ENCODE peak calls at places on chromosome 19, in seven cellular contexts. Z is thoracic aorta; Y is left lung; Q is CD8-positive, alpha-beta T cell; P is pancreas; R is psoas muscle; A is tibial artery. X is an unnamed sample. For H3K36me3 and H3K27me3, the result is how much of the 10 kb centered on the place peaks cover.

GRCh38 chr19:47105874-47106273 is 7.7 kb downstream of the ZC3H4 start:
- DNase-seq in Z (no peak), Y (no peak), Q (no peak), P (no peak), R (no peak), A (no peak), X (no peak)

GRCh38 chr19:44141191-44142013 is at the start of gene ZNF234:
- DNase-seq in Z (peak), Y (peak), Q (peak), P (peak), R (peak), A (peak), X (peak)

GRCh38 chr19:36140289-36141038 is 598 bp downstream of the CAPNS1 start:
- DNase-seq in Z (no peak), Y (peak), Q (peak), P (peak), R (peak), A (peak), X (no peak)

GRCh38 chr19:38488811-38489481 is 55.5 kb downstream of the RYR1 start:
- DNase-seq in Z (no peak), Y (no peak), Q (no peak), P (no peak), R (no peak), A (no peak), X (no peak)

GRCh38 chr19:21626924-21627697 is 121.7 kb downstream of the ZNF429 start:
- DNase-seq in Z (no peak), Y (no peak), Q (no peak), P (no peak), R (no peak), A (no peak), X (no peak)

GRCh38 chr19:42088471-42089190 is 12.7 kb downstream of the ZNF574 start:
- DNase-seq in Z (no peak), Y (no peak), Q (no peak), P (no peak), R (no peak), A (no peak), X (no peak)

GRCh38 chr19:53388904-53389303 is 6.0 kb upstream of the ZNF765 start:
- DNase-seq in Z (no peak), Y (no peak), Q (no peak), P (no peak), R (no peak), A (no peak), X (no peak)

GRCh38 chr19:5539431-5539833 is 28.3 kb downstream of the TINCR start:
- DNase-seq in Z (no peak), Y (no peak), Q (no peak), P (no peak), R (no peak), A (no peak), X (no peak)

GRCh38 chr19:21423057-21424041 is 26.4 kb downstream of the ZNF493 start:
- DNase-seq in Z (no peak), Y (no peak), Q (no peak), P (no peak), R (no peak), A (no peak), X (no peak)

GRCh38 chr19:55070755-55071502 is 4.7 kb upstream of the EPS8L1 start:
- DNase-seq in Z (no peak), Y (no peak), Q (no peak), P (no peak), R (no peak), A (no peak), X (no peak)

GRCh38 chr19:30865481-30865880 is 483.8 kb downstream of the TSHZ3 start:
- DNase-seq in Z (no peak), Y (no peak), Q (no peak), P (no peak), R (no peak), A (no peak), X (no peak)

GRCh38 chr19:37980419-37980975 is 73.5 kb downstream of the SIPA1L3 start:
- DNase-seq in Z (no peak), Y (no peak), Q (no peak), P (no peak), R (no peak), A (peak), X (no peak)

GRCh38 chr19:940591-941291 is 14.9 kb downstream of the ARID3A start:
- DNase-seq in Z (peak), Y (peak), Q (peak), P (peak), R (peak), A (peak), X (no peak)

GRCh38 chr19:38023245-38023644 is 116.2 kb downstream of the SIPA1L3 start:
- DNase-seq in Z (no peak), Y (no peak), Q (no peak), P (no peak), R (no peak), A (no peak), X (no peak)

GRCh38 chr19:38592940-38593339 is 24.8 kb downstream of the MAP4K1 start:
- DNase-seq in Z (no peak), Y (no peak), Q (no peak), P (no peak), R (no peak), A (no peak), X (no peak)

GRCh38 chr19:8255426-8256125 is 46.4 kb downstream of the CERS4 start:
- DNase-seq in Z (no peak), Y (no peak), Q (no peak), P (no peak), R (no peak), A (no peak), X (no peak)

GRCh38 chr19:16575861-16576689 is 3.9 kb upstream of the SLC35E1 start:
- DNase-seq in Z (no peak), Y (no peak), Q (no peak), P (no peak), R (no peak), A (no peak), X (no peak)

GRCh38 chr19:19744641-19745040 is 11.7 kb upstream of the ZNF14 start:
- DNase-seq in Z (no peak), Y (no peak), Q (no peak), P (no peak), R (no peak), A (no peak), X (no peak)

GRCh38 chr19:41577833-41578232 is 1.9 kb downstream of the CEACAM21 start:
- DNase-seq in Z (no peak), Y (no peak), Q (no peak), P (no peak), R (no peak), A (no peak), X (no peak)

GRCh38 chr19:10655457-10656312 is 1.5 kb downstream of the ILF3 start:
- DNase-seq in Z (no peak), Y (no peak), Q (no peak), P (peak), R (no peak), A (no peak), X (no peak)

GRCh38 chr19:44647144-44647543 is 3.4 kb downstream of the PVR start:
- DNase-seq in Z (no peak), Y (no peak), Q (no peak), P (no peak), R (no peak), A (no peak), X (no peak)

GRCh38 chr19:42254083-42254849 is 662 bp downstream of the ERF start:
- DNase-seq in Z (no peak), Y (peak), Q (peak), P (peak), R (peak), A (peak), X (no peak)

GRCh38 chr19:48147597-48148175 is 22.5 kb downstream of the LIG1 start:
- DNase-seq in Z (no peak), Y (no peak), Q (no peak), P (no peak), R (no peak), A (no peak), X (no peak)

GRCh38 chr19:6271721-6272410 is 7.9 kb downstream of the MLLT1 start:
- DNase-seq in Z (no peak), Y (peak), Q (no peak), P (peak), R (peak), A (peak), X (no peak)

GRCh38 chr19:33806434-33806881 is 9.8 kb downstream of the KCTD15 start:
- DNase-seq in Z (no peak), Y (no peak), Q (no peak), P (no peak), R (no peak), A (no peak), X (no peak)

DNA sequence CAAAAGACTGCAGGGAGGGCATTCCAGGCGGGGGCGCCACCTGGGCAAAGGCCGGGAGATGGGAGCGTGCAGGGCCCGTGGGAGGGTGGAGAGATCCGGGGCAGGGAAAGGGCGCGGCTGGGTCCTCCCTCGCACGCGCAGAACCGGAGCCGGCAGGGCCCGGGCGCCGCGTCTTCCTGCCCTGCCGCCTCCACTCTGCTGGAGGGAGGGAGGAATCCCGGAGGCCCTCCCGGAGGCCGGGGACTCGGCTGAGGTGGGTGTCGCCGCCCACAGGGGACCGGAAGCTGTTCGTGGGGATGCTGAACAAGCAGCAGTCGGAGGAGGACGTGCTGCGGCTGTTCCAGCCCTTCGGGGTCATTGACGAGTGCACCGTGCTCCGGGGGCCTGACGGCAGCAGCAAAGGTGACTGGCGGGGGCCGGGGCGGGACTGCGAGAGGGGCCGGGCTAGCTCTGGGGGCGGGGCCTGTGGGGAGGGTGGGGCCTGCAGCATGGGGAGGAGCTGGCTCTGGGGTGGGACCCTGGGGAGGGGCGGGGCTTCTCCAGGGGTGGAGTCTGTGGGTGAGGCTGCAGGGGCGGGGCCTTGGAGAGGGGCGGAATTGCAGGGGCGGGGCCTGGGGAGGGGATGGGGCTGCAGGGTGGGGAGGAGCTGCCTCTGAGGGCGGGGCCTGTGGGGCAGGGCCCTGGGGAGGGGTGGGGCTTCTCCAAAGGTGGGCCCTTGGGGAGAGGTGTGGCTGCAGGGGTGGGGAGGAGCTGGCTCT is 51.3 kb downstream of the CELF5 start:
- DNase-seq in Z (peak), Y (peak), Q (peak), P (peak), R (peak), A (no peak), X (no peak)
- H3K36me3 ChIP-seq in Z (under half), Y (under half), Q (under half), P (under half), R (under half), A (under half), X (under half)

GRCh38 chr19:50557009-50557613 is 11.1 kb downstream of the LRRC4B start:
- DNase-seq in Z (no peak), Y (no peak), Q (no peak), P (no peak), R (no peak), A (no peak), X (no peak)
- TF ChIP-seq CTCF in Z (no peak), Y (no peak), Q (no peak), P (no peak), R (no peak), A (no peak), X (no peak)

DNA sequence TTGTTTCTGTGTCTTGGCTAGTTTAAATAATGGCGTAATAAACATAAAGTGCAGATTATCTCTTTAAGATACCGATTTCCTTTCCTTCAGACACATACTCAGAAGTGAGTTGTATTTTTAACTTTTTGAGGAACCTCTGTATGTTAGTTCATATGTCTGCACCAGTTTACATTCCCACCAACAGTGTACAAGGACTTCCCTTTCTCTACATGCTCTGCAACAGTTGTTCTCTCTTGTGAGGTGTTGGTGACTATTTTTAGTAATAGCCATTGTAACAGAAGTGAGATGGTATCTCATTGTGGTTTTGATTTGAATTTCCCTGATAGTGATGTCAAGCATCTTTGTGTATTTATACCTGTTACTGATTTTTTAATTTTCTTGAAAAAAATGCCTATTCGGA is 418.6 kb downstream of the UQCRFS1 start:
- DNase-seq in Z (no peak), Y (no peak), Q (no peak), P (no peak), R (no peak), A (no peak), X (no peak)
- H3K27me3 ChIP-seq in Z (under half), Y (under half), Q (under half), P (under half), R (half or more), A (under half), X (under half)

DNA sequence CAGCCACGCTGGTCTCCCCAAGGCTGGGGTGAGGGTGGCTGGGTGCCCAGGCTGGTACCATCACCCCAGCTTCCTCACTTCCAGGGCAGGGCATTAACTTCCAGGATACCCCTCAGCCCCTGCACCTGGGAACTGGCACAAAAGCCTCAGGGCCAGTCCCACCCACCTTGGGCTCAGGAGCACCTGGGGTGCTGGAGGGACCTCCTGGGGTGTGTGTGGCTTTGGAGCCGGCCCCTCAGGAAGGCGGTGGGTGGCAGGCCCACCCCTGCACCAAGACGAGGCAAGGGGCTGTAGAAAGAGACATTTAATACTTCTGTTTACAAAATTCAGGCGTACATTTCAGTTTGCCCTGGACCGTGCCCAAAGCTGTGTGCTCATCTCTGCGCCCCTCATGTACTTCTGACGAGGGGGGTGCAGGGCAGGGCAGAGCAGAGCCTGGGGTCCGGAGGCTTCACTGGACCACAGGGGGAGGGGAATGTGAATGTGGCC is 16.8 kb downstream of the MPND start:
- DNase-seq in Z (no peak), Y (no peak), Q (no peak), P (no peak), R (no peak), A (peak), X (no peak)
- H3K36me3 ChIP-seq in Z (under half), Y (under half), Q (under half), P (under half), R (half or more), A (half or more), X (half or more)

DNA sequence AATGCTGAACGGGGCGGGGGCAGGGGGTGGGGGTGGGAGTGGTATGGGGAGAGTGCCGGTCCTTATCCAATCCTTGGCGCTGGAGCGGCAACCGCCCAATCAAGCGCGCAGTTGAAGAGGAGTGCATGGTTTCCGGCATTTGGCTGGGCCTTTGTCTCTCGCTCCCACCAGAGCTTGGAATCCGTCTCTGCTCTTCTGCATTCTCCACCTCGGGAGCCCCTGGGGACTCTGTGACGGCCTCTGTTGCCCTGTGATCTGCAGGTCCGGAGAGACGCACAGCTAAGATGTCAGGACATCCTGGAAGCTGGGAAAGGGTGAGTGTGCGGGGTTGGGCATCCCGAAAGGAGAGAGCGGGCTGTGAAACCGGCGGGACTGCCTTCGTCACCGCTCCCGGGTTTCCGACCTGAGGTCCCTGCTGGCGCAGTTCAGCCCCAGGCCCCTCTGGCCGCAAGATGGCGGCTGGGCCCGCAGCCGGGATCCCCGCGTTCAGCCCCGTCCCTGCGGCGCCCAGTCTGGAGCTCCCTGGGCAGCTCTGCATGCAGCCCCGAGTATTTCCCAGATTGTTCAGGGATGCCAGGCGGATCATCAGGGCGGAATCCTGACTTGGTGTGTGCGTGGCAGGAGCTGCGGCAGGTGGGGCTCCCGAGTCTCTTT is 53.6 kb upstream of the ZNF254 start:
- DNase-seq in Z (peak), Y (peak), Q (peak), P (peak), R (peak), A (peak), X (peak)
- TF ChIP-seq CTCF in Z (no peak), Y (no peak), Q (no peak), P (no peak), R (no peak), A (no peak), X (peak)

DNA sequence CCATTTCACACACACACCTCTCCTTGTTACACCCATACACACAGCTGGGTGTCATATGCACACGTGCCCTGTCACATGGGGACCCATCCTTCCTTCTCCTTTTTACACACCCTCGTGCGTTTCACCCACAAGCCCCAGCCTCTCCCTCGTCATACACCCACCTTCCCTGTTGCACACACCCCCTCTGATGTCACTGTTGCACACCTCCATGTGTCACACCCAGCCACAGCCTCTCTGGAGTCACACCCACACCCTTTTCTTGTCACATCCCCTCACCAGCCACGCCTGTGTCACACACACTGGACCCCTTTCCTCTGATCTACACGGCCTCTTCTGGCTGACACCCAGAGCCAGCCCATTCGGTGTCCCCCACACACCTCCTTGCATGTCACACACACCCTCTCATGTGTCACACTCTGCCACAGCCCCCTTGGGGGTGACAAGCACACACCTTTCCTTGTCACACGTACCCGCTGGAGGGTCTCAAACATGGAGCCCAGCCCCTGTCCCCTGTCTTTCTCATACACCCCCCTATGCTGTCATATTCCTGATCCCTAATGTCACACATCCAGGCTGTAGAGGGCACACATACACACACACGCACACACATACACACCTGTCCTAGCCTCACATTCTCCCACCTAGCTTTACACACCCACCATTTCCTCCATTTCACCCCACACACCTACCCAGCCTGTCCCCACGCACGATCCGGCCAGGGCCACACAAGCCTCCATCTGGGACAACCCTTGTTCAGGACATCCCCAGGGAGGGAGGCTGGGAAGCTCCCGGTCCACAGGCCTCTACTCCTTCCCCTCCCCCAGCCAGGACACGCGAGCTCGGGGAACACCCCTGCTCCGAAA is 1.4 kb downstream of the NOVA2 start:
- DNase-seq in Z (no peak), Y (no peak), Q (no peak), P (no peak), R (no peak), A (no peak), X (no peak)
- H3K27me3 ChIP-seq in Z (under half), Y (under half), Q (under half), P (under half), R (half or more), A (half or more), X (under half)

GRCh38 chr19:2210206-2210605 is 25.9 kb downstream of the PLEKHJ1 start:
- DNase-seq in Z (no peak), Y (no peak), Q (no peak), P (no peak), R (no peak), A (no peak), X (no peak)

GRCh38 chr19:2207991-2208860 is 27.9 kb downstream of the PLEKHJ1 start:
- DNase-seq in Z (peak), Y (no peak), Q (no peak), P (no peak), R (peak), A (no peak), X (peak)

GRCh38 chr19:2208975-2209374 is 27.2 kb downstream of the PLEKHJ1 start:
- DNase-seq in Z (no peak), Y (no peak), Q (no peak), P (no peak), R (no peak), A (no peak), X (no peak)

GRCh38 chr19:2209408-2209807 is 26.7 kb downstream of the PLEKHJ1 start:
- DNase-seq in Z (no peak), Y (no peak), Q (no peak), P (no peak), R (no peak), A (no peak), X (no peak)

GRCh38 chr19:2207008-2207407 is 29.1 kb downstream of the PLEKHJ1 start:
- DNase-seq in Z (no peak), Y (no peak), Q (no peak), P (no peak), R (no peak), A (no peak), X (no peak)
- H3K36me3 ChIP-seq in Z (half or more), Y (under half), Q (under half), P (under half), R (half or more), A (under half), X (under half)

GRCh38 chr19:49165865-49166301 is 8.3 kb downstream of the TRPM4 start:
- DNase-seq in Z (no peak), Y (no peak), Q (no peak), P (no peak), R (no peak), A (no peak), X (no peak)
- TF ChIP-seq CTCF in Z (no peak), Y (no peak), Q (no peak), P (no peak), R (no peak), A (no peak), X (no peak)

X was measured in BJ.